ENCODE peak calls at places on chromosomes 11 and 22, in nine cellular contexts. R is lower leg skin, T is GM12891, G is esophagus squamous epithelium, C is ovary, Q is Peyer's patch, V is testis, K is NB4, Y is A549. F is an unnamed sample.

GRCh38 chr11:93967944-93968343 is 53.2 kb upstream of the HEPHL1 start:
- DNase-seq in R (no peak), T (no peak), G (no peak), C (no peak), Q (no peak), V (no peak), K (no peak), Y (no peak), F (no peak)

GRCh38 chr11:46537851-46538295 is 56.0 kb downstream of the AMBRA1 start:
- DNase-seq in R (peak; percentile 89), T (peak; percentile 60), G (no peak), C (peak; percentile 45), Q (peak; percentile 37), V (peak; percentile 67), K (peak; percentile 83), Y (peak; percentile 75), F (peak; percentile 60)

GRCh38 chr11:67376022-67376386 is 2.6 kb upstream of the CLCF1 start:
- DNase-seq in R (no peak), T (no peak), G (no peak), C (peak; percentile 11), Q (no peak), V (no peak), K (no peak), Y (no peak), F (no peak)

GRCh38 chr11:13358871-13359270 is 81.3 kb downstream of the BMAL1 start:
- DNase-seq in R (no peak), T (no peak), G (no peak), C (no peak), Q (no peak), V (no peak), K (no peak), Y (no peak), F (no peak)

GRCh38 chr11:10026514-10026913 is 267.5 kb downstream of the SBF2 start:
- DNase-seq in R (no peak), T (no peak), G (no peak), C (no peak), Q (no peak), V (no peak), K (no peak), Y (no peak), F (no peak)

GRCh38 chr11:1927151-1928037 is 7.9 kb downstream of the TNNT3 start:
- DNase-seq in R (no peak), T (peak; percentile 21), G (no peak), C (no peak), Q (no peak), V (peak; percentile 63), K (no peak), Y (no peak), F (peak; percentile 66)

GRCh38 chr11:68889948-68890446 is 13.6 kb downstream of the MRPL21 start:
- DNase-seq in R (peak; percentile 91), T (no peak), G (no peak), C (peak; percentile 31), Q (no peak), V (peak; percentile 43), K (peak; percentile 18), Y (peak; percentile 52), F (peak; percentile 70)

GRCh38 chr22:38781033-38781432 is 12.9 kb downstream of the DNAL4 start:
- DNase-seq in R (no peak), T (no peak), G (no peak), C (no peak), Q (no peak), V (no peak), K (no peak), Y (no peak), F (peak; percentile 86)

GRCh38 chr11:100748153-100748552 is 61.1 kb downstream of the ARHGAP42 start:
- DNase-seq in R (no peak), T (no peak), G (no peak), C (no peak), Q (no peak), V (no peak), K (no peak), Y (no peak), F (no peak)

GRCh38 chr11:85666687-85667086 is 1.8 kb upstream of the CREBZF start:
- DNase-seq in R (no peak), T (no peak), G (no peak), C (no peak), Q (no peak), V (no peak), K (no peak), Y (no peak), F (no peak)

GRCh38 chr22:42442746-42443145 is 10.5 kb upstream of the NFAM1 start:
- DNase-seq in R (no peak), T (no peak), G (no peak), C (no peak), Q (no peak), V (no peak), K (no peak), Y (no peak), F (no peak)

DNA sequence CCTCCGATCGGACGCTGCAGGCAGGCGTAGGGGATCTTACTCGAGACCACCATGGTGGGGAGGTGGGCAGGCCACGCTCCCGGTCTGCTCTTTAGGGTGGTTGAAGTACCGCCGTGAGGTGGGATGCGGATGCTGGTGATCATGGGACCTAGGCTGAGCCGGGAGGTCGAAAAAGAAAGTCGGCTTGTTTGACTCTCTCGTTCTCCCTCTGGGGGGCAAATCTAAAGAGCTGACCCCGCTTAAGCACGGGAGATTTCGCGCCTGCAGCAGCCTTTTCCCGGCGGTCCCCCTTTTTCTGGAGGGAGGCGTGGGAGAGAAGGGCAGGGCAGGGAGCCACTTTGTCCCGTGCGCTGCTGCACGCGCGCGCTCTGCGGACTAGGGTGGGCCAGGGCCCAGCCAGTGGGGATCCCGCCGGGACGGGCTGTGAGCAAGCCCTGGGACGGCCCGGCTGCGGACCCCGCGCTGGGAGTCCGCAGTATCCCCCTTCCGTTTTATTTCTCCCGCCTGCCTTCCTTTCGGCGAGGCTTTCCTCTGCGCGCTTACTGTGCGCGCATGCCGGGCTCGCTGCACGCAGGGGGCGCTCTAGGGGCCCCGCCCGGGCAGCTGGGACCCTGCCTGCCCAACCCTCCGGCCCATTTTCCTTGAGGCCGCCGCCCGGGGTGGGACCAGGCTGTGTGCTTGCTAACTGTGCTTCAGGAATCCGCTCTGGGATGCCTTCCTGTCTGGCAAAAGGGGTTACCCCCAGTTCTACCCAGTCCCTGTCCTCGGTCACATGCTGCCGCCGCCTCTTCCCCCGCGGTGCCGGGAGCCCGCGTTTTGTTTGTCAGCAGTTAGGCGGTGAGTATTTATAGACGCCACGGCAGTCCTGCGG is 81.0 kb downstream of the PRR5L start:
- DNase-seq in R (peak; percentile 88), T (no peak), G (no peak), C (peak; percentile 47), Q (peak; percentile 45), V (peak; percentile 52), K (no peak), Y (peak; percentile 52), F (peak; percentile 51)
- TF ChIP-seq POLR2A in R (no peak), T (no peak), G (no peak), C (peak; percentile 13), Q (peak; percentile 32), V (no peak), K (no peak), Y (peak; percentile 22), F (no peak)

DNA sequence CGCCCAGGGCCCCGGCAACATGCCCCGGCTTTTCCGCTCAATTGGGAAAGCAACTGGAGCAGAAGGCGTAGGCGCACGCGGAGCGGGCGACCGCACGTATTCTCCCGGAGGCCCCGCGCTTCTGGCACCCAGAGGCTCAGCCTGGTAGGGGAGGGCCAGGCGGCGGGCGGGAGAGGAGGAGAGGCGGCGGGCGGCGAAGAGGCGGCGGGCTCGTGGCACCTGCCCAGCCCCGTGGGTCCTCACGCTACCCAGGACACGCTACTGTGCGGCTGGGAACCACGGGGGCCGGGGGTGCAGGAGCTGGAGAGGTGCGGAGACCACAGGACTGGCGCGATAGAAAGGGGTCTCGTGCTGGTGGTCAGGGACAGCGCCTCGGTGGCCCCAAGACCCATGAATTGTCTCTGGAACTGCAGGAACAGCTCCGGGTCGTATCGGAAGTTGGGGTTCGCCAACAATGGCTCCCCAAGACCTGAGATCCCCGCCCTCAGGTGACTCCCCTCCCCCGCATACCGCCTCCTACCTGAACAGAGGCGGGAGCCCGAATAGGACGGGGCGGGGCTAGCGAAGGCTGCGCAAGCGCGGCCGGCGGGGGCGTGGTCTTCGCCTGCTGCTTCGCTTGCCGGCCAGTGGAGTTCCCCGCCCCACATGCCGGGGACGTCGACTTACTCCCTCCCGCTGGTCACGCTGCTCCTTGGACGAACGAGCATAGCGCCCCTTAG is at the start of gene SLC37A4:
- DNase-seq in R (peak; percentile 99), T (peak; percentile 98), G (peak; percentile 85), C (peak; percentile 96), Q (peak; percentile 98), V (peak; percentile 99), K (peak; percentile 99), Y (peak; percentile 80), F (peak; percentile 98)
- TF ChIP-seq POLR2A in R (no peak), T (peak; percentile 20), G (peak; percentile 19), C (no peak), Q (peak; percentile 51), V (no peak), K (peak; percentile 75), Y (peak; percentile 56), F (no peak)

GRCh38 chr11:71191201-71191600 is 61.2 kb downstream of the SHANK2 start:
- DNase-seq in R (no peak), T (no peak), G (no peak), C (no peak), Q (no peak), V (no peak), K (no peak), Y (no peak), F (no peak)

GRCh38 chr11:71192629-71193028 is 59.7 kb downstream of the SHANK2 start:
- DNase-seq in R (no peak), T (no peak), G (no peak), C (no peak), Q (no peak), V (no peak), K (no peak), Y (no peak), F (no peak)

GRCh38 chr11:71197096-71197495 is 55.3 kb downstream of the SHANK2 start:
- DNase-seq in R (no peak), T (no peak), G (no peak), C (no peak), Q (no peak), V (no peak), K (no peak), Y (no peak), F (no peak)

GRCh38 chr11:71193431-71193830 is 58.9 kb downstream of the SHANK2 start:
- DNase-seq in R (no peak), T (no peak), G (no peak), C (no peak), Q (no peak), V (no peak), K (no peak), Y (no peak), F (no peak)

GRCh38 chr11:71194702-71195101 is 57.7 kb downstream of the SHANK2 start:
- DNase-seq in R (no peak), T (no peak), G (no peak), C (no peak), Q (no peak), V (no peak), K (no peak), Y (no peak), F (no peak)
- TF ChIP-seq POLR2A in R (no peak), T (no peak), G (no peak), C (no peak), Q (no peak), V (no peak), K (no peak), Y (no peak), F (no peak)

GRCh38 chr22:19959043-19959586 is 17.5 kb upstream of the TXNRD2 start:
- DNase-seq in R (peak; percentile 94), T (no peak), G (no peak), C (peak; percentile 85), Q (peak; percentile 30), V (peak; percentile 84), K (no peak), Y (no peak), F (peak; percentile 77)
- TF ChIP-seq POLR2A in R (no peak), T (no peak), G (no peak), C (no peak), Q (no peak), V (no peak), K (no peak), Y (no peak), F (no peak)

F was measured in heart left ventricle.